ENCODE peak calls at places on chromosomes 2 and 18, in ten cellular contexts. W, Z, D, B, K, H, C, S, J and R are unnamed samples.

GRCh38 chr2:156400704-156401678 is 35.2 kb upstream of the GPD2 start:
- DNase-seq in K (no peak), H (peak; percentile 63), J (peak; percentile 72), Z (peak; percentile 65), C (peak; percentile 63), W (peak; percentile 82), D (peak; percentile 65), B (peak; percentile 77), S (peak; percentile 18), R (peak; percentile 79)

GRCh38 chr2:74070991-74071390 is 76.7 kb downstream of the BOLA3 start:
- DNase-seq in B (no peak), J (no peak), Z (no peak), H (no peak), K (no peak), S (no peak), C (no peak), D (no peak), W (no peak), R (no peak)

GRCh38 chr2:122136071-122136470 is 380.6 kb downstream of the TSN start:
- DNase-seq in C (no peak), D (no peak), Z (no peak), B (peak; percentile 34), S (peak; percentile 30), J (no peak), H (peak; percentile 40), K (peak; percentile 29), W (no peak), R (peak; percentile 3)

GRCh38 chr18:48667276-48668254 is 128.7 kb downstream of the CTIF start:
- DNase-seq in H (peak; percentile 76), K (peak; percentile 54), J (no peak), W (no peak), S (no peak), B (no peak), C (no peak), Z (no peak), D (no peak), R (no peak)

GRCh38 chr2:164697688-164698290 is 76.5 kb upstream of the GRB14 start:
- DNase-seq in J (no peak), C (no peak), S (no peak), W (no peak), H (peak; percentile 6), K (no peak), D (no peak), Z (no peak), B (peak; percentile 12), R (no peak)

GRCh38 chr2:101699939-101700442 is 2.5 kb downstream of the MAP4K4 start:
- DNase-seq in Z (no peak), H (no peak), K (no peak), C (no peak), J (no peak), B (no peak), W (no peak), S (no peak), D (no peak), R (no peak)

GRCh38 chr2:232574674-232575403 is 24.4 kb downstream of the EIF4E2 start:
- DNase-seq in S (no peak), D (no peak), K (no peak), Z (no peak), C (peak; percentile 46), W (no peak), B (no peak), J (no peak), H (no peak), R (no peak)

GRCh38 chr18:8844721-8845148 is 139.4 kb downstream of the MTCL1 start:
- DNase-seq in D (no peak), K (no peak), W (no peak), B (peak; percentile 36), H (peak; percentile 56), S (no peak), J (no peak), Z (no peak), C (no peak), R (no peak)

GRCh38 chr2:187169864-187170263 is 278.2 kb downstream of the CALCRL start:
- DNase-seq in D (no peak), B (no peak), S (no peak), J (no peak), W (no peak), C (no peak), K (no peak), Z (no peak), H (no peak), R (no peak)

GRCh38 chr2:163778045-163778753 is 42.4 kb upstream of the FIGN start:
- DNase-seq in Z (no peak), D (no peak), S (no peak), C (no peak), H (no peak), W (no peak), B (peak; percentile 19), K (peak; percentile 13), J (no peak), R (no peak)

GRCh38 chr18:11976882-11977281 is 4.4 kb upstream of the IMPA2 start:
- DNase-seq in J (no peak), Z (no peak), K (no peak), C (no peak), S (no peak), B (no peak), H (no peak), W (no peak), D (no peak), R (no peak)

GRCh38 chr2:128354161-128354560 is 35.5 kb upstream of the HS6ST1 start:
- DNase-seq in H (no peak), C (no peak), B (no peak), Z (no peak), J (no peak), W (no peak), K (no peak), S (no peak), D (no peak), R (no peak)

GRCh38 chr2:191756753-191757152 is 78.8 kb downstream of the NABP1 start:
- DNase-seq in W (no peak), S (no peak), K (no peak), J (no peak), B (no peak), H (no peak), D (no peak), C (no peak), Z (no peak), R (no peak)

GRCh38 chr18:36382854-36383253 is 85.3 kb downstream of the FHOD3 start:
- DNase-seq in H (no peak), W (no peak), B (no peak), C (no peak), K (no peak), Z (no peak), D (no peak), S (no peak), J (no peak), R (no peak)

GRCh38 chr2:172403402-172403801 is 24.0 kb upstream of the ITGA6 start:
- DNase-seq in S (no peak), B (no peak), Z (no peak), D (no peak), W (no peak), C (no peak), J (no peak), H (no peak), K (no peak), R (no peak)

GRCh38 chr18:40346146-40346545 is 1608.9 kb upstream of the PIK3C3 start:
- DNase-seq in H (no peak), S (no peak), J (no peak), B (no peak), C (no peak), Z (no peak), D (no peak), K (no peak), W (no peak), R (no peak)

GRCh38 chr2:223856584-223856983 is 19.2 kb upstream of the AP1S3 start:
- DNase-seq in Z (no peak), D (no peak), H (no peak), S (no peak), B (no peak), W (no peak), C (no peak), J (no peak), K (no peak), R (no peak)

GRCh38 chr18:59420244-59420643 is 61.2 kb upstream of the LMAN1 start:
- DNase-seq in K (no peak), C (no peak), S (no peak), B (no peak), D (no peak), Z (no peak), W (no peak), H (no peak), J (no peak), R (no peak)

GRCh38 chr2:26805241-26805676 is 19.4 kb downstream of the CENPA start:
- DNase-seq in H (no peak), W (no peak), Z (no peak), B (no peak), S (no peak), K (no peak), D (no peak), J (no peak), C (no peak), R (no peak)

GRCh38 chr18:21295101-21295500 is 53.1 kb downstream of the GREB1L start:
- DNase-seq in W (no peak), J (no peak), Z (no peak), C (no peak), S (no peak), H (no peak), D (no peak), B (no peak), K (no peak), R (no peak)

GRCh38 chr2:182359027-182360011 is 67.5 kb downstream of the PDE1A start:
- DNase-seq in D (no peak), K (no peak), C (no peak), Z (no peak), H (no peak), S (no peak), J (no peak), B (peak; percentile 90), W (no peak), R (no peak)

GRCh38 chr2:208072250-208072892 is 47.0 kb upstream of the PLEKHM3 start:
- DNase-seq in B (peak; percentile 59), J (peak; percentile 36), Z (peak; percentile 29), H (peak; percentile 71), C (peak; percentile 22), K (peak; percentile 10), W (peak; percentile 48), D (peak; percentile 10), S (peak; percentile 45), R (peak; percentile 66)

GRCh38 chr2:54429811-54430600 is 26.1 kb upstream of the SPTBN1 start:
- DNase-seq in D (no peak), H (no peak), S (no peak), B (no peak), C (no peak), J (no peak), Z (no peak), K (no peak), W (no peak), R (no peak)

GRCh38 chr18:524496-524895 is 24.0 kb upstream of the COLEC12 start:
- DNase-seq in J (no peak), B (no peak), H (no peak), Z (no peak), W (no peak), D (no peak), S (no peak), K (no peak), C (no peak), R (no peak)

GRCh38 chr2:169222665-169223064 is 139.7 kb downstream of the LRP2 start:
- DNase-seq in C (no peak), Z (no peak), B (no peak), W (no peak), K (no peak), H (no peak), J (no peak), D (no peak), S (no peak), R (no peak)

GRCh38 chr2:1728821-1729220 is 15.5 kb downstream of the PXDN start:
- DNase-seq in S (no peak), W (no peak), J (no peak), C (peak; percentile 16), B (no peak), D (no peak), Z (no peak), K (no peak), H (peak; percentile 87), R (no peak)

GRCh38 chr2:71691747-71692455 is 238.5 kb downstream of the DYSF start:
- DNase-seq in B (no peak), D (no peak), J (no peak), S (no peak), C (peak; percentile 72), H (no peak), K (no peak), W (no peak), Z (no peak), R (no peak)

GRCh38 chr18:76368976-76369375 is 126.1 kb downstream of the ZNF516 start:
- DNase-seq in Z (no peak), J (no peak), H (no peak), D (no peak), K (no peak), S (no peak), C (no peak), B (no peak), W (no peak), R (no peak)